ENCODE peak calls at places on chromosomes 6 and 20, in eight cellular contexts. O is epithelial cell of esophagus; G is foreskin fibroblast; M is cerebellum; P is GDM1; C is CD8-positive, alpha-beta T cell; L is COLO829; A is activated T-helper 1 cell treated with anti-CD3 and anti-CD28 coated beads, Interleukin-2, amount 50 U/mL, for 16 hours. F is an unnamed sample.

GRCh38 chr6:90385914-90386313 is 89.3 kb upstream of the BACH2 start:
- DNase-seq in L (no peak), M (no peak), A (no peak), G (peak; percentile 40), C (no peak), O (no peak), P (no peak), F (no peak)

GRCh38 chr20:13220194-13220856 is 749 bp upstream of the ISM1 start:
- DNase-seq in A (no peak), C (peak; percentile 11), L (no peak), P (no peak), G (peak; percentile 82), O (peak; percentile 49), M (no peak), F (no peak)

GRCh38 chr6:26234421-26235239 is 130.4 kb upstream of the BTN3A2 start:
- DNase-seq in M (peak; percentile 53), A (peak; percentile 48), G (peak; percentile 90), O (peak; percentile 79), P (peak; percentile 89), C (peak; percentile 62), L (peak; percentile 85), F (peak; percentile 75)

GRCh38 chr20:36313936-36314335 is 7.8 kb downstream of the DLGAP4 start:
- DNase-seq in C (no peak), M (no peak), P (no peak), G (no peak), O (no peak), A (no peak), L (no peak), F (no peak)

GRCh38 chr6:146871613-146872465 is 273.1 kb downstream of the ADGB start:
- DNase-seq in O (no peak), A (no peak), C (no peak), L (no peak), M (no peak), P (no peak), G (peak; percentile 71), F (peak; percentile 36)

GRCh38 chr20:57480444-57481152 is 44.3 kb downstream of the CTCFL start:
- DNase-seq in C (peak; percentile 60), O (no peak), A (no peak), M (no peak), G (no peak), L (no peak), P (no peak), F (no peak)

GRCh38 chr20:53163486-53163885 is 191.3 kb downstream of the TSHZ2 start:
- DNase-seq in A (no peak), L (no peak), G (no peak), C (no peak), O (peak; percentile 47), P (no peak), M (no peak), F (no peak)

GRCh38 chr20:48706710-48707339 is 121.0 kb downstream of the PREX1 start:
- DNase-seq in O (no peak), M (no peak), G (no peak), C (peak; percentile 52), L (no peak), P (no peak), A (no peak), F (no peak)

GRCh38 chr6:148750826-148751225 is 4.0 kb downstream of the UST start:
- DNase-seq in P (no peak), M (no peak), L (no peak), O (peak; percentile 74), C (no peak), A (no peak), G (no peak), F (no peak)

GRCh38 chr6:71080151-71080550 is 123.3 kb upstream of the B3GAT2 start:
- DNase-seq in O (peak; percentile 2), G (peak; percentile 13), L (no peak), M (no peak), C (no peak), P (no peak), A (no peak), F (no peak)

GRCh38 chr20:63854069-63854765 is 7.1 kb upstream of the ABHD16B start:
- DNase-seq in C (no peak), M (no peak), P (peak; percentile 55), G (peak; percentile 30), O (no peak), L (no peak), A (no peak), F (no peak)

GRCh38 chr6:149897015-149897697 is 757 bp downstream of the RAET1E start:
- DNase-seq in A (no peak), P (no peak), G (peak; percentile 98), O (peak; percentile 74), C (no peak), M (peak; percentile 69), L (peak; percentile 53), F (no peak)

GRCh38 chr6:3228791-3229565 is 1.5 kb upstream of the TUBB2B start:
- DNase-seq in P (no peak), M (no peak), A (no peak), O (no peak), L (no peak), C (peak; percentile 28), G (no peak), F (peak; percentile 29)